ENCODE peak calls at places on chromosomes 16 and 17, in six cellular contexts. Q is small intestine, I is RWPE1, T is AG04450, P is transverse colon, L is sigmoid colon. A is an unnamed sample.

GRCh38 chr16:5479925-5480324 is 382.3 kb upstream of the EEF2KMT start:
- DNase-seq in I (no peak), Q (no peak), P (no peak), T (no peak), L (no peak), A (no peak)

GRCh38 chr17:34579017-34579946 is at the start of gene TMEM132E:
- DNase-seq in Q (no peak), I (no peak), T (no peak), L (peak; percentile 71), P (peak; percentile 13), A (no peak)

GRCh38 chr16:86893513-86893912 is 315.2 kb downstream of the FOXL1 start:
- DNase-seq in L (no peak), P (no peak), I (no peak), Q (peak; percentile 45), T (no peak), A (no peak)

GRCh38 chr16:87445486-87445885 is 47.3 kb downstream of the ZCCHC14 start:
- DNase-seq in L (no peak), T (no peak), Q (no peak), P (no peak), I (no peak), A (no peak)

GRCh38 chr16:86073763-86074493 is 175.0 kb downstream of the IRF8 start:
- DNase-seq in L (peak; percentile 55), P (peak; percentile 4), Q (no peak), I (no peak), T (no peak), A (no peak)

GRCh38 chr17:74903671-74904070 is 10.2 kb upstream of the FADS6 start:
- DNase-seq in Q (no peak), P (no peak), T (no peak), L (no peak), I (no peak), A (no peak)

GRCh38 chr16:89189358-89190025 is 10.8 kb downstream of the SLC22A31 start:
- DNase-seq in Q (no peak), T (no peak), P (no peak), I (no peak), L (no peak), A (no peak)

GRCh38 chr16:72787130-72787518 is 260.8 kb downstream of the ZFHX3 start:
- DNase-seq in L (no peak), T (no peak), Q (no peak), P (no peak), I (no peak), A (no peak)

GRCh38 chr17:47257651-47258339 is 4.2 kb downstream of the ITGB3 start:
- DNase-seq in Q (no peak), I (no peak), L (no peak), T (no peak), P (no peak), A (no peak)

GRCh38 chr17:37465058-37465616 is 24.6 kb upstream of the DUSP14 start:
- DNase-seq in I (peak; percentile 57), P (no peak), T (no peak), L (no peak), Q (no peak), A (peak; percentile 72)

GRCh38 chr16:23952128-23953041 is 116.6 kb downstream of the PRKCB start:
- DNase-seq in L (no peak), T (no peak), P (no peak), Q (peak; percentile 3), I (no peak), A (no peak)

GRCh38 chr17:41530062-41531048 is 2.2 kb upstream of the KRT19 start:
- DNase-seq in L (no peak), T (peak; percentile 61), Q (peak; percentile 96), P (peak; percentile 58), I (peak; percentile 51), A (no peak)

GRCh38 chr16:86783626-86784266 is 205.4 kb downstream of the FOXL1 start:
- DNase-seq in L (peak; percentile 80), T (no peak), I (peak; percentile 73), Q (no peak), P (no peak), A (peak; percentile 37)

GRCh38 chr17:18938692-18939023 is 13.3 kb upstream of the SLC5A10 start:
- DNase-seq in T (no peak), P (no peak), Q (no peak), L (no peak), I (no peak), A (no peak)

GRCh38 chr16:57527610-57528360 is 8.6 kb downstream of the CCDC102A start:
- DNase-seq in I (no peak), T (no peak), Q (no peak), P (no peak), L (no peak), A (no peak)

GRCh38 chr16:3665508-3665907 is 11.0 kb downstream of the DNASE1 start:
- DNase-seq in Q (no peak), I (no peak), P (no peak), L (no peak), T (no peak), A (no peak)

GRCh38 chr16:54282202-54282922 is 4.2 kb downstream of the IRX3 start:
- DNase-seq in P (peak; percentile 44), L (no peak), T (no peak), Q (peak; percentile 13), I (peak; percentile 48), A (no peak)

GRCh38 chr16:78289844-78290277 is 190.4 kb downstream of the WWOX start:
- DNase-seq in P (no peak), T (no peak), L (no peak), I (no peak), Q (no peak), A (no peak)

GRCh38 chr16:82055728-82056549 is 20.9 kb downstream of the HSD17B2 start:
- DNase-seq in P (no peak), Q (no peak), L (no peak), I (peak; percentile 20), T (no peak), A (no peak)

GRCh38 chr16:4414187-4414909 is 2.0 kb downstream of the CORO7 start:
- DNase-seq in P (peak; percentile 61), I (no peak), T (no peak), L (no peak), Q (peak; percentile 63), A (no peak)

GRCh38 chr17:71412803-71413202 is 708.0 kb upstream of the SOX9 start:
- DNase-seq in L (no peak), P (no peak), Q (no peak), T (peak; percentile 94), I (peak; percentile 90), A (peak; percentile 98)

GRCh38 chr17:47265983-47266541 is 12.4 kb downstream of the ITGB3 start:
- DNase-seq in T (no peak), P (peak; percentile 32), I (no peak), L (no peak), Q (peak; percentile 82), A (no peak)

GRCh38 chr17:49180303-49180702 is 30.1 kb downstream of the GNGT2 start:
- DNase-seq in I (peak; percentile 65), T (no peak), L (peak; percentile 73), P (peak; percentile 74), Q (peak; percentile 53), A (no peak)

GRCh38 chr17:49183341-49183740 is 27.0 kb downstream of the GNGT2 start:
- DNase-seq in L (no peak), P (no peak), T (no peak), Q (no peak), I (no peak), A (no peak)

GRCh38 chr17:49183801-49184200 is 26.6 kb downstream of the GNGT2 start:
- DNase-seq in T (no peak), P (no peak), Q (no peak), I (no peak), L (no peak), A (no peak)

GRCh38 chr17:49180998-49181635 is 29.3 kb downstream of the GNGT2 start:
- DNase-seq in I (no peak), T (no peak), L (no peak), Q (no peak), P (no peak), A (no peak)
- H3K27ac ChIP-seq in I (no peak overlapping the region), T (no peak overlapping the region), L (no peak overlapping the region), Q (no peak overlapping the region), P (no peak overlapping the region), A (no peak overlapping the region)

DNA sequence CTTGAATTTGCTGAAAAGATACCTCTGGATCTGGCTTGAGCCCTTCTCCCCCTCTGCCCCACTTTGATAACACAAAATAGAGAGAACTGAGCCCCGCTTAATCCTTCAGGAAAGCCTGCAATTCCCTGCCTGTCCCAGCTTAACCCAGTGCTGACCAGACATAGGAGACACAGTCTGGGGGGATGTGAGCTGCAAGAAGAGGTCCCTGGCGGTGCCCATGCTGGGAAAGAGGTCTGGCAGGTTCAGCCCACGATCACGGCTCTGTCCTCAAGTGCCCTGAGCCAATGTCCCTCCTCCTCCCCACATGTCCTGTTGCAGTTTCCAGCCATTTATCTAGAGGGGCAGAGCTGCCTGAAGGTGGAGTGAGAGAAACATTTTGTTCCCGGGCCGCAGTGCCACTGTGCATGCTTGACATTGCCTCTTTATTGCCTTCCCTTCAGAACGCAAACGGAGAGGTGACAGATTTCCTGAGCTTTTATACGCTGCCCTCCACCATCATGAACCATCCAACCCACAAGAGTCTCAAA is 29.0 kb downstream of the PLCD3 start:
- DNase-seq in L (no peak), P (no peak), I (no peak), T (no peak), Q (no peak), A (no peak)
- H3K27ac ChIP-seq in L (peak overlapping the region; percentile 14), P (no peak overlapping the region), I (peak overlapping the region; percentile 81), T (no peak overlapping the region), Q (no peak overlapping the region), A (no peak overlapping the region)

DNA sequence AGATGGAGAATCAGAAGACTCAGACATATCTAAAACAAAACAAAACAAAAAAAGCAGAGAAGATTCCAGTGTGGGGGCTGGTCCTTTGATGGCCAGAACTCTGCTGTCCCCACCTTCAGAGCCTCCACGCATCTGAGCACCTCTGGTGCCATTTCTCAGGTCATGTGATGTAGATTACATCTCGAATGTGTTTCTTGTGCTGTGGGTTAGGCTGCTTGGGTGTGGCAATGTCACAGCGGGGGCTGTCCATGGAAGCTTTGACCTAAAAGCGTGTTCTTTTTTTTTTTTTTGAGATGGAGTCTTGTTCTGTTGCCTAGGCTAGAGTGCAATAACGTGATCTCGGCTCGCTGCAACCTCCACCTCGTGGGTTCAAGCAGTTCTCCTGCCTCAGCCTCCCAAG is 51.2 kb downstream of the PLD6 start:
- DNase-seq in L (no peak), I (no peak), T (no peak), P (no peak), Q (no peak), A (no peak)
- H3K27ac ChIP-seq in L (no peak overlapping the region), I (peak overlapping the region; percentile 92), T (no peak overlapping the region), P (no peak overlapping the region), Q (no peak overlapping the region), A (peak overlapping the region; percentile 40)

GRCh38 chr16:27273670-27274522 is 5.3 kb upstream of the NSMCE1 start:
- DNase-seq in I (no peak), P (peak; percentile 41), Q (peak; percentile 83), L (no peak), T (no peak), A (no peak)

GRCh38 chr16:27270389-27270788 is 1.8 kb upstream of the NSMCE1 start:
- DNase-seq in L (no peak), Q (no peak), T (no peak), I (no peak), P (no peak), A (no peak)

GRCh38 chr16:27275394-27275793 is 6.8 kb upstream of the NSMCE1 start:
- DNase-seq in L (no peak), I (no peak), P (no peak), T (no peak), Q (no peak), A (no peak)

GRCh38 chr16:27272076-27272475 is 3.5 kb upstream of the NSMCE1 start:
- DNase-seq in I (no peak), L (no peak), P (no peak), T (no peak), Q (no peak), A (no peak)

DNA sequence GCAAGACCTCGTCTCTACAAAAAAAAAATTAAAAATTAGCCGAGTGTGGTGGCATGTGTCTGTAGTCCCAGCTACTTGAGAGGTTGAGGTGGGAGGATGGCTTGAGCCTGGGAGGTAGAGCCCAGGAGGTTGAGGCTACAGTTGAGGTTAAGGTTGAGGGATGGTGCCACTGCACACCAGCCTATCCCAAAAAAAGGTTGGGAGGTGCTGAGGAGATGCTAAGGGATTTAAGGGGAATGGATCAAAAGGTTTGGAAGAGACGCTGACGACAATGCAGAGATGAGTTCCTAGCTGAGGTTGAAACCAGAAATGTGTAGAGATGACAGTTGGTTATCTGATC is 4.7 kb upstream of the NSMCE1 start:
- DNase-seq in T (no peak), P (no peak), Q (no peak), I (no peak), L (no peak), A (no peak)
- H3K27ac ChIP-seq in T (peak overlapping the region; percentile 21), P (no peak overlapping the region), Q (peak overlapping the region; percentile 38), I (no peak overlapping the region), L (no peak overlapping the region), A (no peak overlapping the region)

A was measured in epithelial cell of prostate.